ENCODE peak calls at places on chromosomes 16 and 17, in nine cellular contexts. G is CD8-positive, alpha-beta T cell; R is cardiac muscle cell; D is PC-9; A is stomach; J is heart left ventricle; X is pancreas; U is cardiac fibroblast; Q is bronchial epithelial cell. C is an unnamed sample.

GRCh38 chr17:35245196-35245486 is 2.3 kb downstream of the SLFN5 start:
- DNase-seq in G (no peak), R (no peak), D (peak), A (no peak), J (no peak), X (no peak), U (peak), Q (peak), C (peak)

GRCh38 chr17:27771576-27771975 is 28.8 kb downstream of the NOS2 start:
- DNase-seq in G (no peak), R (no peak), D (no peak), A (no peak), J (no peak), X (no peak), U (no peak), Q (no peak), C (no peak)

GRCh38 chr17:6507535-6507934 is 48.8 kb downstream of the PITPNM3 start:
- DNase-seq in G (no peak), R (no peak), D (peak), A (no peak), J (no peak), X (no peak), U (peak), Q (peak), C (peak)

GRCh38 chr17:41775394-41776226 is 10.9 kb downstream of the JUP start:
- DNase-seq in G (no peak), R (no peak), D (no peak), A (no peak), J (peak), X (no peak), U (no peak), Q (peak), C (peak)

GRCh38 chr16:31528726-31529397 is 1.2 kb downstream of the AHSP start:
- DNase-seq in G (no peak), R (peak), D (no peak), A (no peak), J (no peak), X (no peak), U (peak), Q (no peak), C (no peak)

GRCh38 chr17:74860999-74861553 is 1.4 kb upstream of the GRIN2C start:
- DNase-seq in G (no peak), R (no peak), D (no peak), A (no peak), J (no peak), X (peak), U (no peak), Q (no peak), C (no peak)

GRCh38 chr17:17572010-17572785 is 19.3 kb downstream of the PEMT start:
- DNase-seq in G (no peak), R (no peak), D (no peak), A (no peak), J (no peak), X (peak), U (no peak), Q (no peak), C (no peak)

GRCh38 chr17:51184124-51184523 is 17.9 kb downstream of the NME2 start:
- DNase-seq in G (no peak), R (no peak), D (no peak), A (no peak), J (no peak), X (no peak), U (no peak), Q (no peak), C (no peak)

GRCh38 chr17:58993322-58993721 is 113.4 kb downstream of the TRIM37 start:
- DNase-seq in G (no peak), R (no peak), D (no peak), A (no peak), J (no peak), X (no peak), U (no peak), Q (no peak), C (no peak)

GRCh38 chr16:84699147-84699711 is 571 bp upstream of the USP10 start:
- DNase-seq in G (no peak), R (no peak), D (no peak), A (no peak), J (no peak), X (no peak), U (no peak), Q (peak), C (peak)

GRCh38 chr17:60315650-60316049 is 76.3 kb downstream of the USP32 start:
- DNase-seq in G (no peak), R (no peak), D (no peak), A (no peak), J (no peak), X (no peak), U (peak), Q (no peak), C (no peak)

GRCh38 chr17:151886-152859 is 14.8 kb downstream of the SCGB1C2 start:
- DNase-seq in G (no peak), R (no peak), D (no peak), A (no peak), J (no peak), X (peak), U (no peak), Q (peak), C (no peak)

GRCh38 chr17:76005263-76006149 is 4.9 kb downstream of the CDK3 start:
- DNase-seq in G (peak), R (peak), D (peak), A (peak), J (peak), X (peak), U (peak), Q (peak), C (peak)

GRCh38 chr17:3639981-3640596 is 3.5 kb downstream of the CTNS start:
- DNase-seq in G (no peak), R (peak), D (no peak), A (peak), J (no peak), X (no peak), U (peak), Q (no peak), C (no peak)

GRCh38 chr17:45305532-45306087 is 11.2 kb downstream of the MAP3K14 start:
- DNase-seq in G (no peak), R (no peak), D (no peak), A (no peak), J (no peak), X (no peak), U (peak), Q (no peak), C (no peak)

GRCh38 chr17:45307290-45308015 is 9.4 kb downstream of the MAP3K14 start:
- DNase-seq in G (peak), R (no peak), D (no peak), A (no peak), J (no peak), X (no peak), U (peak), Q (peak), C (peak)

GRCh38 chr17:45306094-45306493 is 10.7 kb downstream of the MAP3K14 start:
- DNase-seq in G (no peak), R (no peak), D (no peak), A (no peak), J (no peak), X (no peak), U (no peak), Q (no peak), C (no peak)

GRCh38 chr17:45308016-45308365 is 8.8 kb downstream of the MAP3K14 start:
- DNase-seq in G (no peak), R (no peak), D (no peak), A (no peak), J (no peak), X (no peak), U (no peak), Q (no peak), C (no peak)

DNA sequence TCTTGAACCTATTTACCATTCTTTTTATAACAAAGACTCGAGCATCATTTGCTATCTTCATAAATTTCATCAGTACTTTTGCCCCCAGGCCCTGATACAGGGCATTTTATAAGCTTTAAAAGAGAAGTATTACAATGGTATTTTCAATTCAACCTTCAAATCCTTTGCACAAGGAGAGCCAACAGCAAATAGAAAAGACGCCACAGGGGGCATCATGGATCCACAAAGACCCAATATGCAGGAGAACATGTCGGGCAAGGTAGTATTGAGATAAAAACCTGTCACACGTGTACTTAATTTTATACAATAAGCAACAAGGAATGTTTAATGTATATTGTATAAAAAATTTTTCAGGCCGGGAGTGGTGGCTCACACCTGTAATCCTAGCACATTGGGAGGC is 10.2 kb downstream of the MAP3K14 start:
- DNase-seq in G (no peak), R (no peak), D (no peak), A (no peak), J (no peak), X (no peak), U (no peak), Q (no peak), C (no peak)
- TF ChIP-seq CTCF in G (no peak), R (no peak), D (no peak), A (no peak), J (peak), X (no peak), U (no peak), Q (no peak), C (no peak)

GRCh38 chr17:57524790-57525543 is 220.1 kb downstream of the CCDC182 start:
- DNase-seq in G (no peak), R (no peak), D (no peak), A (no peak), J (no peak), X (no peak), U (no peak), Q (no peak), C (no peak)

GRCh38 chr17:57521606-57522435 is 223.3 kb downstream of the CCDC182 start:
- DNase-seq in G (no peak), R (no peak), D (peak), A (no peak), J (no peak), X (no peak), U (no peak), Q (no peak), C (no peak)

GRCh38 chr17:57527437-57528083 is 217.5 kb downstream of the CCDC182 start:
- DNase-seq in G (no peak), R (no peak), D (no peak), A (no peak), J (no peak), X (no peak), U (no peak), Q (no peak), C (no peak)

GRCh38 chr17:57522436-57523005 is 222.6 kb downstream of the CCDC182 start:
- DNase-seq in G (no peak), R (peak), D (peak), A (no peak), J (no peak), X (no peak), U (no peak), Q (no peak), C (no peak)

GRCh38 chr17:57523926-57524634 is 221.0 kb downstream of the CCDC182 start:
- DNase-seq in G (no peak), R (no peak), D (no peak), A (peak), J (peak), X (no peak), U (peak), Q (peak), C (peak)
- H3K4me3 ChIP-seq in G (no peak), R (no peak), D (no peak), A (no peak), J (no peak), X (no peak), U (no peak), Q (no peak), C (no peak)

GRCh38 chr16:62261760-62262159 is 225.5 kb upstream of the CDH8 start:
- DNase-seq in G (no peak), R (no peak), D (no peak), A (no peak), J (no peak), X (no peak), U (no peak), Q (no peak), C (no peak)

GRCh38 chr16:62253926-62254325 is 217.7 kb upstream of the CDH8 start:
- DNase-seq in G (no peak), R (no peak), D (no peak), A (no peak), J (no peak), X (no peak), U (no peak), Q (peak), C (peak)

GRCh38 chr16:62254847-62255246 is 218.6 kb upstream of the CDH8 start:
- DNase-seq in G (no peak), R (no peak), D (no peak), A (no peak), J (no peak), X (no peak), U (no peak), Q (peak), C (peak)

DNA sequence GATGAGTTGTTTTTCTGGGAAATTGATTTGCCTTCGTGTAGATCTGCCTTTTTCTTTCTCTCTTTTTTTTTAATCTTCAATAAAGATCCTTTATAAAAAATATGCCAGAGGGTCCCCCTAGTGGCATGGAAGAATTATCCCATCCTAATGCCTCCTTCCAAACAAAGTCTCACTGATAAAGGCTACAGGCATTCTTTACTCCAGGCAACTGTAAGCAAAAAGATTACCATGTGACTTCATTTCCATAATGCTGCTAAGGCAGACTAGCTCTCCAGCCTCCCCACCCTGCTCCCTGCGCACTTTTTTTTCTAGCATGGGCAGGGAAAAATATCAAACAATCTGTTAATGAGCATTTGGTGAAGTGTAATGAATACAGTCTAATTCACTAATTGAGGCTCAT is 220.2 kb upstream of the CDH8 start:
- DNase-seq in G (no peak), R (no peak), D (no peak), A (no peak), J (no peak), X (no peak), U (no peak), Q (peak), C (peak)
- TF ChIP-seq CTCF in G (no peak), R (no peak), D (peak), A (no peak), J (no peak), X (no peak), U (no peak), Q (peak), C (peak)

GRCh38 chr17:79835470-79835899 is 3.8 kb downstream of the CBX4 start:
- DNase-seq in G (peak), R (peak), D (no peak), A (no peak), J (no peak), X (no peak), U (no peak), Q (no peak), C (no peak)
- H3K4me3 ChIP-seq in G (no peak), R (no peak), D (peak), A (peak), J (no peak), X (no peak), U (no peak), Q (no peak), C (no peak)